ENCODE peak calls at places on chromosomes 13 and 19, in seven cellular contexts. G is Peyer's patch, I is adrenal gland, S is tibial nerve, U is transverse colon, A is lower leg skin, Z is thyroid gland. H is an unnamed sample.

GRCh38 chr19:35797663-35798062 is 15.0 kb downstream of the PRODH2 start:
- DNase-seq in I (no peak), G (no peak), A (no peak), U (no peak), S (no peak), Z (no peak), H (peak; percentile 47)

GRCh38 chr19:41323023-41323422 is 13.1 kb downstream of the CCDC97 start:
- DNase-seq in U (no peak), Z (no peak), S (no peak), G (no peak), I (peak; percentile 60), A (no peak), H (no peak)

GRCh38 chr19:40803170-40803856 is 4.3 kb downstream of the EGLN2 start:
- DNase-seq in I (no peak), Z (no peak), S (no peak), A (no peak), G (no peak), U (no peak), H (no peak)

GRCh38 chr19:36837902-36838783 is at the start of gene ZNF790:
- DNase-seq in Z (peak; percentile 90), A (peak; percentile 97), S (peak; percentile 86), U (peak; percentile 88), G (peak; percentile 75), I (peak; percentile 91), H (peak; percentile 93)

GRCh38 chr19:1837625-1838105 is 10.6 kb downstream of the REXO1 start:
- DNase-seq in A (no peak), U (peak; percentile 72), I (peak; percentile 58), Z (no peak), S (no peak), G (no peak), H (peak; percentile 79)

GRCh38 chr19:33225458-33225925 is at the start of gene SLC7A10:
- DNase-seq in A (no peak), S (no peak), U (no peak), Z (no peak), G (no peak), I (no peak), H (no peak)

GRCh38 chr13:99288069-99288468 is 19.1 kb downstream of the GPR183 start:
- DNase-seq in A (no peak), S (no peak), I (no peak), Z (peak; percentile 82), U (no peak), G (peak; percentile 42), H (no peak)

GRCh38 chr19:38400361-38400760 is 2.5 kb upstream of the FAM98C start:
- DNase-seq in Z (no peak), I (no peak), G (no peak), S (no peak), U (no peak), A (no peak), H (no peak)

GRCh38 chr13:112583592-112584277 is 4.2 kb downstream of the TUBGCP3 start:
- DNase-seq in A (no peak), U (peak; percentile 40), Z (no peak), S (peak; percentile 64), I (peak; percentile 46), G (peak; percentile 77), H (peak; percentile 32)

GRCh38 chr13:36453518-36453917 is 21.2 kb downstream of the CCNA1 start:
- DNase-seq in U (no peak), Z (no peak), S (no peak), I (no peak), A (no peak), G (no peak), H (no peak)

GRCh38 chr13:43376596-43376995 is 353.2 kb downstream of the DNAJC15 start:
- DNase-seq in U (no peak), Z (no peak), S (no peak), A (no peak), G (no peak), I (no peak), H (no peak)

GRCh38 chr19:28196961-28197360 is 1016.0 kb downstream of the UQCRFS1 start:
- DNase-seq in U (no peak), A (no peak), I (no peak), G (no peak), Z (no peak), S (no peak), H (no peak)

GRCh38 chr13:110300090-110300815 is 6.7 kb downstream of the COL4A1 start:
- DNase-seq in U (no peak), S (no peak), A (peak; percentile 25), G (no peak), I (no peak), Z (no peak), H (no peak)

GRCh38 chr19:13054605-13055212 is 47.9 kb downstream of the LYL1 start:
- DNase-seq in G (no peak), I (no peak), S (peak; percentile 69), A (peak; percentile 92), U (no peak), Z (no peak), H (no peak)

GRCh38 chr19:23896912-23897311 is 17.8 kb upstream of the ZNF726 start:
- DNase-seq in A (no peak), G (no peak), Z (no peak), S (no peak), I (no peak), U (no peak), H (no peak)

GRCh38 chr19:591099-591958 is 1.6 kb downstream of the HCN2 start:
- DNase-seq in G (no peak), U (no peak), Z (no peak), I (no peak), S (no peak), A (no peak), H (peak; percentile 63)

GRCh38 chr13:45370922-45371406 is 30.0 kb upstream of the TPT1 start:
- DNase-seq in S (peak; percentile 40), U (peak; percentile 71), A (peak; percentile 92), Z (peak; percentile 67), I (peak; percentile 64), G (peak; percentile 31), H (peak; percentile 73)

GRCh38 chr13:113001251-113002140 is 32.5 kb downstream of the MCF2L start:
- DNase-seq in Z (peak; percentile 85), G (no peak), I (peak; percentile 29), A (no peak), S (no peak), U (peak; percentile 41), H (no peak)

GRCh38 chr13:99027260-99027659 is 49.4 kb upstream of the DOCK9 start:
- DNase-seq in G (no peak), A (no peak), U (no peak), I (no peak), S (no peak), Z (no peak), H (no peak)

GRCh38 chr13:85430216-85430615 is 369.0 kb downstream of the SLITRK6 start:
- DNase-seq in I (no peak), G (no peak), Z (no peak), S (no peak), U (no peak), A (no peak), H (no peak)

GRCh38 chr19:11766597-11767591 is at the start of gene ZNF441:
- DNase-seq in I (peak; percentile 99), A (peak; percentile 100), U (peak; percentile 99), Z (peak; percentile 98), S (peak; percentile 100), G (peak; percentile 99), H (peak; percentile 95)
- TF ChIP-seq POLR2A in I (peak; percentile 90), A (no peak), U (peak; percentile 74), Z (peak; percentile 35), S (peak; percentile 38), G (peak; percentile 77), H (peak; percentile 83)

GRCh38 chr19:51372649-51373504 is at the start of gene NKG7:
- DNase-seq in A (no peak), I (no peak), G (peak; percentile 44), S (no peak), Z (no peak), U (no peak), H (no peak)
- TF ChIP-seq POLR2A in A (no peak), I (no peak), G (no peak), S (no peak), Z (no peak), U (no peak), H (no peak)

DNA sequence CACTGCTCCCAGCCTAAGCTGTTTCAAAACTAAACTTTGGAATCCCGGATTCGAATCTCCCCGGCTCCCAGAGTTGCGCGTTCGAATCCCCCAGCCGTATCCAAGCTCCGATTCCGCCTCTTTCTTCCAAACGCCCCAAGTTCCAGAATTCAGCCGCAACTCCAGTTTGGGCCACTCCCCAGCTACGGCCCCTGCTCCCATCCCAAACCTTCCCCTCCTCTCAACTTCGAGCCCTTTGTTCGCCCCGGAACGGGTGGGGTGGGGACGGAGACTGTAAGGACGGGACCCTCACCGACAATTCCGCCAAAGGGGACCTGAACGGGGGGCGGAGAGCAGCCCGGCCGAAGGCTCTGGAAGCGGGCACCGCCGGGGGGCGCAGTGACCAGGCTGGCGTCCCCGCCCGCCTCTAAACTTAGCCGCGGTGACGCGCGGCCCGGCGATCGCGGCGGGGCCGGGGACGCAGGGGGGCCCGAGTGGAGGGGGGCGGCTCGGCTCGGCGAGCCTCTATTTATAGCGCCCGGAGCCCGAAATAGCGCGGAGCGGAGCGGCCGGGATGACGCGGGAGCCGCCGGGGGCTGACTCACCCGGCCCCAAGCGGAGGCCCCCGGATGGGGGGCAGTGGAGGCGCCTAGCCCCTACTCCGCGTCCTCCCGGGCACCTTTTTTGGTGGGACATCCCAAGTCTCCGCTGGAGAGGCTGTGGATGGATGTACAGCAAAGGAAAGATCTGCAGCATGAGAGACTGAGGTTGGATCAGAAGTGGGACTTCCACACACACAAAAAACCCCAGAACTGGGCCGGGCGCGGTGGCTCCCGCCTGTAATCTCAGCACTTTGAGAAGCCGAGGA is 4.9 kb upstream of the ERCC1 start:
- DNase-seq in G (no peak), I (peak; percentile 62), A (no peak), S (no peak), Z (peak; percentile 23), U (peak; percentile 52), H (peak; percentile 51)
- TF ChIP-seq POLR2A in G (no peak), I (no peak), A (no peak), S (no peak), Z (no peak), U (no peak), H (no peak)

GRCh38 chr13:49220035-49220855 is at the start of gene MLNR:
- DNase-seq in U (no peak), Z (peak; percentile 45), G (no peak), I (no peak), S (no peak), A (no peak), H (peak; percentile 55)
- TF ChIP-seq POLR2A in U (no peak), Z (no peak), G (no peak), I (no peak), S (no peak), A (no peak), H (no peak)

H was measured in erythroblast.